ENCODE peak calls at places on chromosomes 4 and X, in four cellular contexts. O is thoracic aorta, W is ascending aorta, L is astrocyte. M is an unnamed sample.

GRCh38 chr4:11480683-11481082 is 52.0 kb upstream of the HS3ST1 start:
- DNase-seq in O (no peak), W (peak), L (no peak), M (peak)

GRCh38 chrX:155048997-155049619 is 21.8 kb downstream of the CMC4 start:
- DNase-seq in W (no peak), L (no peak), O (no peak), M (peak)

GRCh38 chrX:16188687-16189086 is 21.4 kb downstream of the MAGEB17 start:
- DNase-seq in L (peak), O (no peak), W (no peak), M (peak)

GRCh38 chr4:182724414-182724813 is 192.8 kb downstream of the DCTD start:
- DNase-seq in L (no peak), O (no peak), W (no peak), M (no peak)

GRCh38 chr4:107857741-107858140 is 33.0 kb downstream of the SGMS2 start:
- DNase-seq in O (no peak), L (no peak), W (no peak), M (no peak)

GRCh38 chr4:31917334-31917733 is 1197.2 kb downstream of the PCDH7 start:
- DNase-seq in O (no peak), L (no peak), W (no peak), M (no peak)

GRCh38 chrX:71366674-71367256 is 608 bp downstream of the TAF1 start:
- DNase-seq in W (no peak), L (no peak), O (no peak), M (peak)

GRCh38 chr4:120965938-120966337 is 43.4 kb upstream of the PRDM5 start:
- DNase-seq in O (no peak), W (no peak), L (no peak), M (no peak)

GRCh38 chr4:3308691-3309090 is 15.9 kb downstream of the RGS12 start:
- DNase-seq in L (no peak), W (no peak), O (no peak), M (no peak)

DNA sequence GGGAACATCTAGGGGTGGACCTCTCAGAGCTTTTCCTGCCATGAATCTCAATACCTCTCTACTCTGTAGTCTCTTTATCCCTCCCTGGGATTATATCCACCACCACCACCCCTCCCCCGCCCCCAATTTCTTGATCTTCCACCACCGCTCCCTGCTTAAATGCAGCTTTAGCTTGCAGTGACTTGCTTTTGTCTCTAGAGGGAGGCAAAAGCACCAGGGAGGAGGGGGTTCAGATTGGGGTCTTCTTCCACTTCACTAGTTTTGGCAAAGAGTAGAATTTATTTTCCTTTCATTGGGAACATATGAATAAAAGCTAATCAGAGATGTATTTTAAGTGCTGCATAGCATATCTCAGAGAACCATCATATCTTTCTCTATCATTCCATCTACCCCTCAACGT is 5.5 kb downstream of the ARHGAP36 start:
- DNase-seq in O (no peak), L (no peak), W (no peak), M (no peak)
- TF ChIP-seq CTCF in O (no peak), L (no peak), W (no peak), M (no peak)

DNA sequence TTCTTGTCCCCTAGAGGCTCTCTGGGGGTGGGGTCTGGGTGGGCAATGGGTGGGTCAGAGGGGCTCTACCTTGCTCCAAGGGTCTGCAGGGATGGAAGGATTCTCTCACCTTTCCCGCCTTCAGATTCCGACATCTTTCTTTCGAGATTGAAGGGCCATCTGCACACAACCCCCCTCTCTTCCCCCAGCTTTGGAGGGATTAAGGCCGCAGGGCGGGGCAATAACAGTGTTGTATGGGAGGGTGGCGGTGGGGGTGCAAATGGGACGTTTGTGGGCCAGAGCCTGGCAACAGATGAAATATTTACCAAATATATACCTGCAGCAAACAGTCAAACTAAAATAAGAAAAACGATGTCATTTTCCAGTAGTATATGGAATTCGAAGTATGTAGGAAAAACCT is at the start of gene CACNA1F:
- DNase-seq in O (no peak), L (no peak), W (no peak), M (no peak)
- H3K4me3 ChIP-seq in O (no peak), L (no peak), W (no peak), M (no peak)

GRCh38 chrX:17888421-17888820 is 27.3 kb upstream of the RAI2 start:
- DNase-seq in L (no peak), O (no peak), W (no peak), M (no peak)
- TF ChIP-seq CTCF in L (no peak), O (no peak), W (no peak), M (no peak)

DNA sequence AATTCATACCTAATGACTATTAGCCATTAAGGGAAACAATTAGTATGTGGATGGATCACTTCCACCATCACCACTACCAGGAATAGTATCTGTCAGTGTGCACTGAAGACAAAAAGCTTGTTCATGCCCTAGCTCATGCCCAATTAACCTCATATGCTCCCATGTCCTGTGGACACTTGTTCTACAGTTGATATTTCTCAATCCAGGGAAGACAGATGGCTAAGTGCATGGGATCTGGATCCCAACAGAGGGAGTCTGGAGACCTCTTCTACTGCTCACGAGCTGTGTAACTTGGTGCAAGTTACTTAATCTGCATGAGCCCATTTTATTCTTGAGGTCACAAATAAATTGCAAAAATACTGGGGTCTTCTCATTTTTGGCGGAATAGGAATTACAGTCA is 23.7 kb downstream of the AMOT start:
- DNase-seq in O (no peak), W (no peak), L (no peak), M (no peak)
- H3K4me3 ChIP-seq in O (no peak), W (no peak), L (no peak), M (no peak)

GRCh38 chrX:149504915-149505651 is at the start of gene IDS:
- DNase-seq in O (peak), L (peak), W (peak), M (peak)

GRCh38 chrX:149505671-149506070 is 565 bp upstream of the IDS start:
- DNase-seq in O (no peak), L (no peak), W (no peak), M (no peak)

GRCh38 chrX:149506349-149506748 is 1.2 kb upstream of the IDS start:
- DNase-seq in O (no peak), W (no peak), L (no peak), M (no peak)

GRCh38 chrX:149508467-149508866 is 3.4 kb upstream of the IDS start:
- DNase-seq in O (no peak), W (no peak), L (no peak), M (no peak)

GRCh38 chrX:149504226-149504914 is 736 bp downstream of the IDS start:
- DNase-seq in O (no peak), L (no peak), W (no peak), M (no peak)
- TF ChIP-seq CTCF in O (no peak), L (no peak), W (peak), M (no peak)

DNA sequence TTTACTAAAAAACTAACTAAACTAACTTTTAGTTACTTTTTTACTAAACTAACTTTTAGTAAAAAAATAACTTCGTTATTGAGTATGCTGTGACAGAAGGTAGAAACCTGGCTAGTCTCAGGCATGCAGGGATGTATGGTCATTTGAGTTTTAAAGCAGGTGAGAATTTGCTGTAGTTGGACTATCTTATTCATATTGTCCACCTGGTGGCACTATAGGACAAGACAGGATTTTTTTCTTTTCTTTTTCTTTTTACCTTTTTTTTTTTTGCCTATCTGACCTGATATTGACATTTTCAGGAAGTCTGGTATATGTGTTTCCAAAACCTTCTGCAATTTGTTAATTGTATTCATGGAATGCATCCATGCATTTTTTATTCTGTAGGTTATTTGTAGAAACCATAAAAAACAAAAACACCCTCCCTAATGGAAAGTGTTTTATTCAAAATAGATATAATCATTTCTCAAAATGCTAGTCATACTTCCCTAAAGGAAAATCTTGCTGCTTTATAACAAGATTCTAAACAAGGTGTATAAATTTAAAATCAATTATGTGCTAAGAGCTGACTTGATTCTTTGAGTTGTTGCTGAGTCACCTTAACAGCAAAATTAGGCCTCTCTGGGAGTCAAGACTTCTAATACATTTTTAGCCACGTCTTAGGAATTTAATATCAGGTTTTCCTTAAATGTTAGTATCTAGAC is 201.2 kb upstream of the GNPDA2 start:
- DNase-seq in O (no peak), W (no peak), L (peak), M (peak)
- H3K4me3 ChIP-seq in O (no peak), W (no peak), L (no peak), M (no peak)

GRCh38 chr4:75658881-75659280 is 14.3 kb downstream of the G3BP2 start:
- DNase-seq in W (no peak), O (no peak), L (peak), M (peak)
- TF ChIP-seq CTCF in W (no peak), O (no peak), L (no peak), M (no peak)

DNA sequence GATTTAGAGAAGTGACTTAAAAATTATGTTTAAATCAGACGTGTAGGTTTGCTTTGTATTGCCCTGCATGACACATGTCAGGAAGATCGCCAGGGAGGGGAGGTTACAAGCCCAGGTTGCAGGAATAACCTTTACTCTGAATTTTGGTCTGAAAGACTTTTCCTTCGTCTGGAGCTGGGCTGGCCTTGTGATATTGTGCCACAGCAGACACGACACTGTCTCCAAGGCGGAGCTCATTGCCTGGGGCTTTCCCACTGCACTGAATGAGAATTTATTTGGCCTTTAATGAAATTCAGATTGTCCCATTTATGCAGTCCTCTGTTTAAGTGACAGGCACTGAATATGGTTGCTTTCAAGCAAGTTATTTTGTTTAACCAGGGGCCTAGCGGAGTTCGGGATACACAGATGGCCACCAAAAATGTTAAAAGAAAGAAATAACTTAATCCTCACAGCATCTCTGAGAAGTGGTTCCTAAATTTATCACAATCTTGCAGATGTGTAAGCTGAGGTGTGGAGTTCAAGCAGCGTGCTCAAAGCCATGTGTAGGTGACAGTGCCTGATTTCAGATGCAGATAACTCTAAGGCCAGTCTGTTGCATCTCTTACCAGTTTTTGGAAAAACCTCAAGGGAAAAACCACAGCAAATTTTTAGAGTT is 45.2 kb downstream of the RHOH start:
- DNase-seq in W (no peak), O (no peak), L (peak), M (no peak)
- H3K4me3 ChIP-seq in W (no peak), O (no peak), L (no peak), M (no peak)

GRCh38 chr4:14834382-14834781 is 167.9 kb upstream of the CPEB2 start:
- DNase-seq in O (no peak), W (no peak), L (no peak), M (no peak)

GRCh38 chr4:14835288-14835687 is 167.0 kb upstream of the CPEB2 start:
- DNase-seq in L (no peak), O (no peak), W (no peak), M (no peak)

GRCh38 chr4:14841801-14842748 is 160.2 kb upstream of the CPEB2 start:
- DNase-seq in W (no peak), L (no peak), O (no peak), M (peak)

GRCh38 chr4:14835708-14836107 is 166.6 kb upstream of the CPEB2 start:
- DNase-seq in O (no peak), W (no peak), L (no peak), M (no peak)

GRCh38 chr4:14837860-14838259 is 164.4 kb upstream of the CPEB2 start:
- DNase-seq in W (no peak), L (no peak), O (no peak), M (no peak)
- TF ChIP-seq CTCF in W (peak), L (no peak), O (no peak), M (no peak)

DNA sequence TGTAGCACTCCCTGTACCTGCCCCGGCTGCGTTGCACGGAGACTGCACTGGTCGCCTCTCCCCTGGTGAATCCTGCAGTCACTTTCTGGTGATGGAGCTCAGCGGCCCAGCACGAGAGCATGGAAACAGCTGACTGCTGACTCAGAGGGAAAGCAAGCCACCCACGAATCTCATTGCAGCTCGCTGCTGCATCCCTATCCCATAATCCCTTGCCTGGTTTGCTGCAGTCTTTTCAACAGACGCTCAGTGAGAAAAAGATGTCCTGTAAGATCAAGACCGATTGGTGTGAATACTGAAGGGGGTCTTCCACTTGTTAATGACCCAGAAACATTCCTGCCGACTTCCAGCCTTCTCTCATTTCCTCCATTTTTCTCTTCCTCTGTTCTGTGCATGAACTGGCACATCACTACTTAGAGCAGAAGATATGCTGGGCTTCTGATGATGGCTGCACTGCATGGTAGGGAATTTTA is 52.9 kb downstream of the TRIM2 start:
- DNase-seq in O (no peak), W (no peak), L (peak), M (peak)
- H3K4me3 ChIP-seq in O (peak), W (no peak), L (peak), M (no peak)